ENCODE peak calls at places on chromosomes 7 and 10, in seven cellular contexts. A, S, E, H, I, G and R are unnamed samples.

GRCh38 chr7:109873296-109873695 is 1217.6 kb upstream of the LRRN3 start:
- DNase-seq in S (no peak), H (peak; percentile 53), I (no peak), E (no peak), A (no peak), G (no peak), R (no peak)

GRCh38 chr7:149147072-149147729 is at the start of gene ZNF398:
- DNase-seq in I (peak; percentile 46), H (peak; percentile 85), S (peak; percentile 75), A (peak; percentile 43), E (peak; percentile 91), G (peak; percentile 63), R (peak; percentile 80)

GRCh38 chr10:84659027-84659426 is 330.6 kb downstream of the CCSER2 start:
- DNase-seq in H (no peak), E (no peak), S (no peak), A (no peak), G (no peak), I (no peak), R (no peak)

GRCh38 chr7:82700739-82701138 is 257.2 kb upstream of the CACNA2D1 start:
- DNase-seq in E (no peak), A (no peak), S (no peak), I (no peak), G (no peak), H (no peak), R (no peak)

GRCh38 chr10:20093600-20093999 is 277.4 kb downstream of the PLXDC2 start:
- DNase-seq in H (no peak), I (no peak), S (no peak), E (no peak), A (no peak), G (no peak), R (no peak)

GRCh38 chr10:69316313-69317059 is 38.2 kb downstream of the HK1 start:
- DNase-seq in H (no peak), S (peak; percentile 47), G (no peak), E (peak; percentile 70), A (peak; percentile 45), I (peak; percentile 36), R (no peak)

GRCh38 chr7:150876817-150877526 is 24.7 kb downstream of the AOC1 start:
- DNase-seq in S (peak; percentile 48), A (no peak), H (peak; percentile 62), G (peak; percentile 49), E (peak; percentile 72), I (peak; percentile 58), R (no peak)

GRCh38 chr7:96800824-96801223 is 91.2 kb upstream of the SEM1 start:
- DNase-seq in A (no peak), I (no peak), H (no peak), E (no peak), S (no peak), G (no peak), R (no peak)

GRCh38 chr7:25854608-25855497 is 297.1 kb upstream of the NFE2L3 start:
- DNase-seq in I (peak; percentile 93), S (no peak), H (peak; percentile 71), G (no peak), E (peak; percentile 99), A (peak; percentile 70), R (peak; percentile 78)

GRCh38 chr7:4267326-4268039 is 414.6 kb upstream of the FOXK1 start:
- DNase-seq in S (no peak), I (no peak), E (no peak), A (no peak), H (no peak), G (no peak), R (no peak)

GRCh38 chr10:73876971-73877370 is 2.6 kb upstream of the CAMK2G start:
- DNase-seq in E (peak; percentile 80), S (no peak), A (no peak), H (no peak), G (no peak), I (no peak), R (no peak)
- H3K4me1 ChIP-seq in E (peaks cover 14% of the 10 kb centered on the region), S (no peaks in the 10 kb centered on the region), A (peaks cover 11% of the 10 kb centered on the region), H (peaks cover 19% of the 10 kb centered on the region), G (peaks cover 4% of the 10 kb centered on the region), I (peaks cover 10% of the 10 kb centered on the region), R (peaks cover 2% of the 10 kb centered on the region)

GRCh38 chr10:119285495-119286267 is 78.3 kb downstream of the GRK5 start:
- DNase-seq in G (no peak), S (no peak), A (no peak), I (no peak), H (no peak), E (no peak), R (no peak)
- H3K4me1 ChIP-seq in G (no peaks in the 10 kb centered on the region), S (peaks cover 45% of the 10 kb centered on the region), A (peaks cover 69% of the 10 kb centered on the region), I (peaks cover 27% of the 10 kb centered on the region), H (peaks cover 5% of the 10 kb centered on the region), E (peaks cover 6% of the 10 kb centered on the region), R (peaks cover 28% of the 10 kb centered on the region)

DNA sequence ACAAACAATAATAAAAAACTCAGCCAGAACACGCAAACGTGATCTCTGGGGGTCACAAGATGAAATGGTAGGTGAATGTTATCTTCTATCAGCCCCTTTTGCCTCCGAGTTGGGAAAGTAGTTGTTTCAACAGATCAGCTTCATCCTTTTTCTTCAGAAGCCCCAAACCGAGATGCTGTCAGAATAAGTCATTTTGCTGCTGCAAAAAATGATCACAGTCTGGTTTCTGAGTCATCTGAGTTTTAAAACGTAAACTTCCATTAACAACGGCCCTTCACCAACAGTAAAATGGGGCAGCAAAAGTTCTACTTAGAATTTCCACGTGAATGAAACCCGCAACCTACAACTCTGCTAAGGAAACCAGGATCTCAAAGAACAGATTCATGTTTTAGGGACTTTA is 44.9 kb downstream of the JCAD start:
- DNase-seq in A (no peak), S (no peak), E (no peak), H (no peak), G (no peak), I (no peak), R (no peak)
- H3K4me1 ChIP-seq in A (no peaks in the 10 kb centered on the region), S (peaks cover 12% of the 10 kb centered on the region), E (no peaks in the 10 kb centered on the region), H (no peaks in the 10 kb centered on the region), G (no peaks in the 10 kb centered on the region), I (peaks cover 7% of the 10 kb centered on the region), R (peaks cover 11% of the 10 kb centered on the region)

GRCh38 chr10:72310241-72310633 is 36.5 kb downstream of the DDIT4 start:
- DNase-seq in E (peak; percentile 41), G (no peak), H (no peak), I (no peak), A (no peak), S (no peak), R (no peak)
- H3K4me1 ChIP-seq in E (peaks cover 25% of the 10 kb centered on the region), G (peaks cover 18% of the 10 kb centered on the region), H (peaks cover 37% of the 10 kb centered on the region), I (peaks cover 9% of the 10 kb centered on the region), A (peaks cover 27% of the 10 kb centered on the region), S (peaks cover 31% of the 10 kb centered on the region), R (no peaks in the 10 kb centered on the region)

GRCh38 chr7:98573816-98574215 is 43.3 kb upstream of the NPTX2 start:
- DNase-seq in I (no peak), A (no peak), H (no peak), G (no peak), E (no peak), S (no peak), R (no peak)
- H3K4me1 ChIP-seq in I (no peaks in the 10 kb centered on the region), A (no peaks in the 10 kb centered on the region), H (no peaks in the 10 kb centered on the region), G (peaks cover 4% of the 10 kb centered on the region), E (no peaks in the 10 kb centered on the region), S (peaks cover 18% of the 10 kb centered on the region), R (no peaks in the 10 kb centered on the region)